ENCODE peak calls at places on chromosomes 2 and 18, in five cellular contexts. M is mucosa of descending colon, R is aorta, N is body of pancreas, H is IMR-90. V is an unnamed sample. For H3K36me3, the result is how much of the 10 kb centered on the place peaks cover.

GRCh38 chr2:554444-554843 is 122.8 kb downstream of the TMEM18 start:
- DNase-seq in N (no peak), R (no peak), M (no peak), H (no peak), V (no peak)

GRCh38 chr2:223865124-223865523 is 27.7 kb upstream of the AP1S3 start:
- DNase-seq in H (no peak), R (no peak), N (no peak), M (no peak), V (no peak)

GRCh38 chr2:39570130-39570555 is 95.6 kb upstream of the TMEM178A start:
- DNase-seq in H (no peak), N (no peak), R (no peak), M (no peak), V (no peak)

GRCh38 chr2:3729055-3729448 is 25.7 kb downstream of the DCDC2C start:
- DNase-seq in R (no peak), N (no peak), M (no peak), H (no peak), V (no peak)

GRCh38 chr18:59988098-59988706 is 88.4 kb downstream of the PMAIP1 start:
- DNase-seq in N (peak), R (no peak), H (peak), M (peak), V (peak)

GRCh38 chr18:77906103-77906502 is 656.5 kb downstream of the GALR1 start:
- DNase-seq in N (no peak), M (no peak), H (no peak), R (no peak), V (no peak)

GRCh38 chr2:38214209-38214717 is 138.3 kb upstream of the CYP1B1 start:
- DNase-seq in M (no peak), N (no peak), H (no peak), R (no peak), V (no peak)

GRCh38 chr18:50297621-50298442 is 10.3 kb upstream of the CXXC1 start:
- DNase-seq in H (peak), M (peak), R (peak), N (peak), V (peak)

GRCh38 chr2:36561223-36561944 is 36.6 kb downstream of the FEZ2 start:
- DNase-seq in M (no peak), R (no peak), N (no peak), H (peak), V (peak)

GRCh38 chr2:140580799-140581198 is 1550.0 kb downstream of the LRP1B start:
- DNase-seq in R (no peak), N (no peak), M (no peak), H (no peak), V (no peak)

GRCh38 chr2:236402016-236402784 is 138.0 kb upstream of the ASB18 start:
- DNase-seq in M (no peak), H (no peak), R (no peak), N (no peak), V (no peak)

GRCh38 chr2:85785871-85786270 is 32.1 kb downstream of the ATOH8 start:
- DNase-seq in M (no peak), R (no peak), N (no peak), H (no peak), V (no peak)

GRCh38 chr2:230798769-230799399 is 65.9 kb upstream of the ITM2C start:
- DNase-seq in M (no peak), N (no peak), R (no peak), H (peak), V (peak)

GRCh38 chr18:76368976-76369375 is 126.1 kb downstream of the ZNF516 start:
- DNase-seq in M (no peak), R (no peak), H (no peak), N (no peak), V (no peak)

GRCh38 chr2:29733945-29734344 is 187.4 kb downstream of the ALK start:
- DNase-seq in H (no peak), R (no peak), M (no peak), N (no peak), V (no peak)

GRCh38 chr2:155381446-155381845 is 683.0 kb downstream of the KCNJ3 start:
- DNase-seq in N (no peak), H (no peak), M (no peak), R (no peak), V (no peak)

GRCh38 chr2:82023710-82024109 is 1719.2 kb upstream of the LRRTM1 start:
- DNase-seq in H (no peak), N (no peak), M (no peak), R (no peak), V (no peak)

GRCh38 chr2:99183025-99183424 is 2.0 kb downstream of the MRPL30 start:
- DNase-seq in H (peak), M (no peak), R (no peak), N (no peak), V (peak)

GRCh38 chr2:68352651-68353386 is 12.3 kb upstream of the PLEK start:
- DNase-seq in R (no peak), H (no peak), M (no peak), N (no peak), V (no peak)

GRCh38 chr2:225040862-225041209 is 1.4 kb downstream of the DOCK10 start:
- DNase-seq in H (peak), N (no peak), R (no peak), M (peak), V (no peak)

GRCh38 chr2:238240761-238241711 is 1.2 kb upstream of the HES6 start:
- DNase-seq in N (peak), M (peak), R (peak), H (no peak), V (peak)

GRCh38 chr2:119352357-119352756 is 14.3 kb downstream of the C2orf76 start:
- DNase-seq in R (no peak), N (peak), M (no peak), H (no peak), V (no peak)

GRCh38 chr2:28647682-28648081 is 103.9 kb upstream of the PPP1CB start:
- DNase-seq in H (no peak), M (no peak), R (no peak), N (no peak), V (peak)

GRCh38 chr18:22538463-22538862 is 120.7 kb upstream of the CTAGE1 start:
- DNase-seq in N (no peak), R (no peak), H (no peak), M (no peak), V (no peak)

GRCh38 chr2:174334278-174334715 is 457 bp upstream of the SP9 start:
- DNase-seq in R (no peak), H (no peak), N (no peak), M (no peak), V (no peak)

GRCh38 chr18:36179562-36180334 is 7.5 kb upstream of the MOCOS start:
- DNase-seq in N (peak), H (peak), R (peak), M (peak), V (no peak)

GRCh38 chr2:100967716-100968115 is 34.4 kb upstream of the RPL31 start:
- DNase-seq in N (no peak), M (no peak), R (peak), H (no peak), V (no peak)

GRCh38 chr2:67309281-67309680 is 87.9 kb upstream of the ETAA1 start:
- DNase-seq in R (no peak), M (no peak), H (peak), N (no peak), V (peak)
- H3K36me3 ChIP-seq in R (under half), M (under half), H (under half), N (under half), V (under half)

GRCh38 chr2:74881176-74881575 is 47.2 kb downstream of the HK2 start:
- DNase-seq in R (no peak), H (no peak), M (no peak), N (no peak), V (no peak)

GRCh38 chr2:74878551-74878950 is 44.6 kb downstream of the HK2 start:
- DNase-seq in M (no peak), N (no peak), H (no peak), R (no peak), V (no peak)

GRCh38 chr2:74881626-74882298 is 47.8 kb downstream of the HK2 start:
- DNase-seq in H (no peak), R (no peak), M (no peak), N (no peak), V (no peak)

GRCh38 chr2:74882299-74882687 is 48.4 kb downstream of the HK2 start:
- DNase-seq in N (no peak), M (no peak), R (no peak), H (no peak), V (no peak)

DNA sequence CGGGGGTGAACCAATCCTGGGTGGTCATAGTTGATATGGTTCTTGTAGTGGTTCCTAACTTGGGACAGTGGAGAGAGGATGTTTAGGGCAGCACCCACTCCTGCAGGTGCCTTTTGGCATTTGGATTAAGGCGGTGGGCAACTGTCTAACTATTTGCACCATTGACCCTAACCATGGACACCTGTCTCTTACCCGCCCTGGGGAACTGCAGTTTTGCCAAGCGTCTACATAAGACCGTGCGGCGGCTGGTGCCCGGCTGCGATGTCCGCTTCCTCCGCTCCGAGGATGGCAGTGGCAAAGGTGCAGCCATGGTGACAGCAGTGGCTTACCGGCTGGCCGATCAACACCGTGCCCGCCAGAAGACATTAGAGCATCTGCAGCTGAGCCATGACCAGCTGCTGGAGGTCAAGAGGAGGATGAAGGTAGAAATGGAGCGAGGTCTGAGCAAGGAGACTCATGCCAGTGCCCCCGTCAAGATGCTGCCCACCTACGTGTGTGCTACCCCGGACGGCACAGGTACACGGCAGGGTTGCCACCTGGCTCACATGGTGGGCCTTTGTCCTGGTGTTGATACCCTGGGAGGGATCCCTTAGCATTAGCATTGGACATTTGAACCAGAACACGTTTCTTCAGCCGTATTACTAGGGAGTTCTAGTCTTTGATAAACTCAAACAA is 46.3 kb downstream of the HK2 start:
- DNase-seq in N (no peak), H (no peak), M (no peak), R (no peak), V (no peak)
- H3K36me3 ChIP-seq in N (under half), H (half or more), M (under half), R (under half), V (half or more)

GRCh38 chr2:54956392-54956722 is 93.9 kb downstream of the RTN4 start:
- DNase-seq in M (no peak), H (peak), N (no peak), R (no peak), V (no peak)

GRCh38 chr2:54955674-54956391 is 94.4 kb downstream of the RTN4 start:
- DNase-seq in M (no peak), N (no peak), R (no peak), H (no peak), V (no peak)

GRCh38 chr2:54958717-54959371 is 91.4 kb downstream of the RTN4 start:
- DNase-seq in N (no peak), H (no peak), M (no peak), R (no peak), V (no peak)

GRCh38 chr2:54955358-54955673 is 94.9 kb downstream of the RTN4 start:
- DNase-seq in H (no peak), R (no peak), N (no peak), M (no peak), V (no peak)

GRCh38 chr2:54957321-54957999 is 92.8 kb downstream of the RTN4 start:
- DNase-seq in M (no peak), H (no peak), N (no peak), R (no peak), V (no peak)
- H3K36me3 ChIP-seq in M (under half), H (under half), N (under half), R (under half), V (under half)

GRCh38 chr2:240494194-240494793 is 58.8 kb downstream of the GPC1 start:
- DNase-seq in R (no peak), H (no peak), M (no peak), N (no peak), V (no peak)
- H3K36me3 ChIP-seq in R (under half), H (under half), M (under half), N (under half), V (under half)

GRCh38 chr2:158671381-158672245 is 123.5 kb upstream of the DAPL1 start:
- DNase-seq in R (no peak), N (no peak), H (no peak), M (no peak), V (no peak)

GRCh38 chr2:158676295-158676694 is 118.8 kb upstream of the DAPL1 start:
- DNase-seq in H (no peak), R (no peak), N (peak), M (no peak), V (no peak)

GRCh38 chr2:158681816-158682215 is 113.3 kb upstream of the DAPL1 start:
- DNase-seq in N (no peak), R (no peak), H (no peak), M (no peak), V (no peak)

DNA sequence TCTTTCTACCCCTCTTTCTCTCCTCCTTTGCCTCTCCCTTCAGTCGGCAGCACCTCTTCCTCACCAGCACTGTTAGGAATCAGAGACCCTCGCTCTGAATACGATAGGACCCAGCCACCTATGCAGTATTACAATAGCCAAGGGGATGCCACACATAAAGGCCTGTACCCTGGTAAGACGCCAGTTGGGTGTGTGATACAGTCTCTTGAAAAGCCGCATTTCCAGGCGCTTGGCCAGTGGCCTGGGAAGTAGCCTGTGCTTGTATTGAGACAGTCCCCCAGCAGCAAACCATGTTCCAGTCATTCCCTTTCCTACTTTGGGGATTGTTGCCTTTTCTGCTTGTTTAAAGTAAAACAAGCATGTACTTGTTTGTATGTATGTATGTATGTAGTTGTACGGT is 118.4 kb upstream of the DAPL1 start:
- DNase-seq in R (no peak), H (no peak), M (no peak), N (no peak), V (no peak)
- H3K36me3 ChIP-seq in R (under half), H (under half), M (under half), N (under half), V (under half)